ENCODE peak calls at places on chromosomes 7 and 10, in seven cellular contexts. One of them, this sample, is unnamed.

GRCh38 chr7:137096607-137097006 is 228.2 kb downstream of the CHRM2 start:
- DNase-seq in stimulated activated CD4-positive, alpha-beta T cell treated with anti-CD3 and anti-CD28 coated beads, TNF-alpha, amount 100 ng/mL, for 1 hour: no peak
- DNase-seq in activated T-helper 1 cell treated with anti-CD3 and anti-CD28 coated beads, Interleukin-2, amount 50 U/mL, for 16 hours: no peak
- DNase-seq in CD8-positive, alpha-beta memory T cell: no peak
- DNase-seq in HTR-8/SVneo: no peak
- DNase-seq in NCI-H2171: no peak
- DNase-seq in erythroblast: no peak
- DNase-seq in this sample: no peak

GRCh38 chr7:88254721-88255120 is 34.9 kb upstream of the SRI start:
- DNase-seq in stimulated activated CD4-positive, alpha-beta T cell treated with anti-CD3 and anti-CD28 coated beads, TNF-alpha, amount 100 ng/mL, for 1 hour: no peak
- DNase-seq in activated T-helper 1 cell treated with anti-CD3 and anti-CD28 coated beads, Interleukin-2, amount 50 U/mL, for 16 hours: no peak
- DNase-seq in CD8-positive, alpha-beta memory T cell: no peak
- DNase-seq in HTR-8/SVneo: no peak
- DNase-seq in NCI-H2171: no peak
- DNase-seq in erythroblast: no peak
- DNase-seq in this sample: no peak

GRCh38 chr10:130844264-130844761 is 467.2 kb downstream of the TCERG1L start:
- DNase-seq in stimulated activated CD4-positive, alpha-beta T cell treated with anti-CD3 and anti-CD28 coated beads, TNF-alpha, amount 100 ng/mL, for 1 hour: no peak
- DNase-seq in activated T-helper 1 cell treated with anti-CD3 and anti-CD28 coated beads, Interleukin-2, amount 50 U/mL, for 16 hours: no peak
- DNase-seq in CD8-positive, alpha-beta memory T cell: no peak
- DNase-seq in HTR-8/SVneo: no peak
- DNase-seq in NCI-H2171: no peak
- DNase-seq in erythroblast: no peak
- DNase-seq in this sample: no peak

GRCh38 chr10:32149257-32149955 is 93.2 kb upstream of the KIF5B start:
- DNase-seq in stimulated activated CD4-positive, alpha-beta T cell treated with anti-CD3 and anti-CD28 coated beads, TNF-alpha, amount 100 ng/mL, for 1 hour: no peak
- DNase-seq in activated T-helper 1 cell treated with anti-CD3 and anti-CD28 coated beads, Interleukin-2, amount 50 U/mL, for 16 hours: no peak
- DNase-seq in CD8-positive, alpha-beta memory T cell: no peak
- DNase-seq in HTR-8/SVneo: peak
- DNase-seq in NCI-H2171: no peak
- DNase-seq in erythroblast: no peak
- DNase-seq in this sample: no peak

GRCh38 chr10:90112681-90113080 is 411.3 kb downstream of the KIF20B start:
- DNase-seq in stimulated activated CD4-positive, alpha-beta T cell treated with anti-CD3 and anti-CD28 coated beads, TNF-alpha, amount 100 ng/mL, for 1 hour: no peak
- DNase-seq in activated T-helper 1 cell treated with anti-CD3 and anti-CD28 coated beads, Interleukin-2, amount 50 U/mL, for 16 hours: no peak
- DNase-seq in CD8-positive, alpha-beta memory T cell: no peak
- DNase-seq in HTR-8/SVneo: no peak
- DNase-seq in NCI-H2171: no peak
- DNase-seq in erythroblast: no peak
- DNase-seq in this sample: no peak

GRCh38 chr10:49608925-49609282 is 1.2 kb upstream of the SLC18A3 start:
- DNase-seq in stimulated activated CD4-positive, alpha-beta T cell treated with anti-CD3 and anti-CD28 coated beads, TNF-alpha, amount 100 ng/mL, for 1 hour: no peak
- DNase-seq in activated T-helper 1 cell treated with anti-CD3 and anti-CD28 coated beads, Interleukin-2, amount 50 U/mL, for 16 hours: no peak
- DNase-seq in CD8-positive, alpha-beta memory T cell: no peak
- DNase-seq in HTR-8/SVneo: no peak
- DNase-seq in NCI-H2171: no peak
- DNase-seq in erythroblast: no peak
- DNase-seq in this sample: no peak

GRCh38 chr7:76179686-76180085 is 22.0 kb upstream of the SRRM3 start:
- DNase-seq in stimulated activated CD4-positive, alpha-beta T cell treated with anti-CD3 and anti-CD28 coated beads, TNF-alpha, amount 100 ng/mL, for 1 hour: no peak
- DNase-seq in activated T-helper 1 cell treated with anti-CD3 and anti-CD28 coated beads, Interleukin-2, amount 50 U/mL, for 16 hours: no peak
- DNase-seq in CD8-positive, alpha-beta memory T cell: no peak
- DNase-seq in HTR-8/SVneo: no peak
- DNase-seq in NCI-H2171: no peak
- DNase-seq in erythroblast: no peak
- DNase-seq in this sample: no peak

GRCh38 chr7:66683770-66684123 is 55.1 kb downstream of the KCTD7 start:
- DNase-seq in stimulated activated CD4-positive, alpha-beta T cell treated with anti-CD3 and anti-CD28 coated beads, TNF-alpha, amount 100 ng/mL, for 1 hour: no peak
- DNase-seq in activated T-helper 1 cell treated with anti-CD3 and anti-CD28 coated beads, Interleukin-2, amount 50 U/mL, for 16 hours: no peak
- DNase-seq in CD8-positive, alpha-beta memory T cell: no peak
- DNase-seq in HTR-8/SVneo: no peak
- DNase-seq in NCI-H2171: no peak
- DNase-seq in erythroblast: no peak
- DNase-seq in this sample: no peak

GRCh38 chr7:117157121-117157870 is 165.6 kb downstream of the WNT2 start:
- DNase-seq in stimulated activated CD4-positive, alpha-beta T cell treated with anti-CD3 and anti-CD28 coated beads, TNF-alpha, amount 100 ng/mL, for 1 hour: no peak
- DNase-seq in activated T-helper 1 cell treated with anti-CD3 and anti-CD28 coated beads, Interleukin-2, amount 50 U/mL, for 16 hours: no peak
- DNase-seq in CD8-positive, alpha-beta memory T cell: no peak
- DNase-seq in HTR-8/SVneo: peak
- DNase-seq in NCI-H2171: no peak
- DNase-seq in erythroblast: peak
- DNase-seq in this sample: no peak

GRCh38 chr7:155979994-155980393 is 167.7 kb upstream of the SHH start:
- DNase-seq in stimulated activated CD4-positive, alpha-beta T cell treated with anti-CD3 and anti-CD28 coated beads, TNF-alpha, amount 100 ng/mL, for 1 hour: no peak
- DNase-seq in activated T-helper 1 cell treated with anti-CD3 and anti-CD28 coated beads, Interleukin-2, amount 50 U/mL, for 16 hours: no peak
- DNase-seq in CD8-positive, alpha-beta memory T cell: no peak
- DNase-seq in HTR-8/SVneo: no peak
- DNase-seq in NCI-H2171: no peak
- DNase-seq in erythroblast: no peak
- DNase-seq in this sample: no peak

GRCh38 chr7:130867039-130867438 is 133.0 kb upstream of the KLF14 start:
- DNase-seq in stimulated activated CD4-positive, alpha-beta T cell treated with anti-CD3 and anti-CD28 coated beads, TNF-alpha, amount 100 ng/mL, for 1 hour: no peak
- DNase-seq in activated T-helper 1 cell treated with anti-CD3 and anti-CD28 coated beads, Interleukin-2, amount 50 U/mL, for 16 hours: no peak
- DNase-seq in CD8-positive, alpha-beta memory T cell: no peak
- DNase-seq in HTR-8/SVneo: no peak
- DNase-seq in NCI-H2171: no peak
- DNase-seq in erythroblast: no peak
- DNase-seq in this sample: no peak

GRCh38 chr10:102467971-102468438 is 16.7 kb upstream of the C10orf95 start:
- DNase-seq in stimulated activated CD4-positive, alpha-beta T cell treated with anti-CD3 and anti-CD28 coated beads, TNF-alpha, amount 100 ng/mL, for 1 hour: no peak
- DNase-seq in activated T-helper 1 cell treated with anti-CD3 and anti-CD28 coated beads, Interleukin-2, amount 50 U/mL, for 16 hours: no peak
- DNase-seq in CD8-positive, alpha-beta memory T cell: no peak
- DNase-seq in HTR-8/SVneo: no peak
- DNase-seq in NCI-H2171: no peak
- DNase-seq in erythroblast: no peak
- DNase-seq in this sample: no peak

GRCh38 chr7:92179393-92179924 is 517 bp upstream of the LRRD1 start:
- DNase-seq in stimulated activated CD4-positive, alpha-beta T cell treated with anti-CD3 and anti-CD28 coated beads, TNF-alpha, amount 100 ng/mL, for 1 hour: no peak
- DNase-seq in activated T-helper 1 cell treated with anti-CD3 and anti-CD28 coated beads, Interleukin-2, amount 50 U/mL, for 16 hours: no peak
- DNase-seq in CD8-positive, alpha-beta memory T cell: no peak
- DNase-seq in HTR-8/SVneo: no peak
- DNase-seq in NCI-H2171: no peak
- DNase-seq in erythroblast: no peak
- DNase-seq in this sample: no peak

GRCh38 chr10:30763933-30764332 is 134.4 kb upstream of the LYZL2 start:
- DNase-seq in stimulated activated CD4-positive, alpha-beta T cell treated with anti-CD3 and anti-CD28 coated beads, TNF-alpha, amount 100 ng/mL, for 1 hour: no peak
- DNase-seq in activated T-helper 1 cell treated with anti-CD3 and anti-CD28 coated beads, Interleukin-2, amount 50 U/mL, for 16 hours: no peak
- DNase-seq in CD8-positive, alpha-beta memory T cell: no peak
- DNase-seq in HTR-8/SVneo: no peak
- DNase-seq in NCI-H2171: no peak
- DNase-seq in erythroblast: no peak
- DNase-seq in this sample: no peak

GRCh38 chr10:84244651-84245270 is at the start of gene RGR:
- DNase-seq in stimulated activated CD4-positive, alpha-beta T cell treated with anti-CD3 and anti-CD28 coated beads, TNF-alpha, amount 100 ng/mL, for 1 hour: no peak
- DNase-seq in activated T-helper 1 cell treated with anti-CD3 and anti-CD28 coated beads, Interleukin-2, amount 50 U/mL, for 16 hours: no peak
- DNase-seq in CD8-positive, alpha-beta memory T cell: no peak
- DNase-seq in HTR-8/SVneo: no peak
- DNase-seq in NCI-H2171: peak
- DNase-seq in erythroblast: no peak
- DNase-seq in this sample: no peak

GRCh38 chr7:2271273-2272026 is 29.4 kb downstream of the NUDT1 start:
- DNase-seq in stimulated activated CD4-positive, alpha-beta T cell treated with anti-CD3 and anti-CD28 coated beads, TNF-alpha, amount 100 ng/mL, for 1 hour: no peak
- DNase-seq in activated T-helper 1 cell treated with anti-CD3 and anti-CD28 coated beads, Interleukin-2, amount 50 U/mL, for 16 hours: no peak
- DNase-seq in CD8-positive, alpha-beta memory T cell: no peak
- DNase-seq in HTR-8/SVneo: no peak
- DNase-seq in NCI-H2171: no peak
- DNase-seq in erythroblast: no peak
- DNase-seq in this sample: no peak

GRCh38 chr7:94367940-94368339 is 26.8 kb upstream of the COL1A2 start:
- DNase-seq in stimulated activated CD4-positive, alpha-beta T cell treated with anti-CD3 and anti-CD28 coated beads, TNF-alpha, amount 100 ng/mL, for 1 hour: no peak
- DNase-seq in activated T-helper 1 cell treated with anti-CD3 and anti-CD28 coated beads, Interleukin-2, amount 50 U/mL, for 16 hours: no peak
- DNase-seq in CD8-positive, alpha-beta memory T cell: no peak
- DNase-seq in HTR-8/SVneo: no peak
- DNase-seq in NCI-H2171: no peak
- DNase-seq in erythroblast: no peak
- DNase-seq in this sample: no peak

GRCh38 chr7:133040617-133041016 is 41.3 kb downstream of the CHCHD3 start:
- DNase-seq in stimulated activated CD4-positive, alpha-beta T cell treated with anti-CD3 and anti-CD28 coated beads, TNF-alpha, amount 100 ng/mL, for 1 hour: no peak
- DNase-seq in activated T-helper 1 cell treated with anti-CD3 and anti-CD28 coated beads, Interleukin-2, amount 50 U/mL, for 16 hours: no peak
- DNase-seq in CD8-positive, alpha-beta memory T cell: no peak
- DNase-seq in HTR-8/SVneo: no peak
- DNase-seq in NCI-H2171: no peak
- DNase-seq in erythroblast: no peak
- DNase-seq in this sample: no peak

GRCh38 chr7:39650676-39651075 is 27.3 kb downstream of the RALA start:
- DNase-seq in stimulated activated CD4-positive, alpha-beta T cell treated with anti-CD3 and anti-CD28 coated beads, TNF-alpha, amount 100 ng/mL, for 1 hour: no peak
- DNase-seq in activated T-helper 1 cell treated with anti-CD3 and anti-CD28 coated beads, Interleukin-2, amount 50 U/mL, for 16 hours: no peak
- DNase-seq in CD8-positive, alpha-beta memory T cell: no peak
- DNase-seq in HTR-8/SVneo: no peak
- DNase-seq in NCI-H2171: no peak
- DNase-seq in erythroblast: no peak
- DNase-seq in this sample: no peak

GRCh38 chr10:101246639-101247038 is 17.4 kb upstream of the LBX1 start:
- DNase-seq in stimulated activated CD4-positive, alpha-beta T cell treated with anti-CD3 and anti-CD28 coated beads, TNF-alpha, amount 100 ng/mL, for 1 hour: no peak
- DNase-seq in activated T-helper 1 cell treated with anti-CD3 and anti-CD28 coated beads, Interleukin-2, amount 50 U/mL, for 16 hours: no peak
- DNase-seq in CD8-positive, alpha-beta memory T cell: no peak
- DNase-seq in HTR-8/SVneo: no peak
- DNase-seq in NCI-H2171: no peak
- DNase-seq in erythroblast: no peak
- DNase-seq in this sample: no peak